ENCODE peak calls at places on chromosomes 6 and 20, in four cellular contexts. S is CD4-positive, CD25-positive, alpha-beta regulatory T cell; T is lower lobe of right lung; Z is testis. O is an unnamed sample.

GRCh38 chr20:433300-433975 is 25.3 kb downstream of the RBCK1 start:
- DNase-seq in T (no peak), S (peak; percentile 24), Z (no peak), O (no peak)

GRCh38 chr20:48467622-48468021 is 360.2 kb downstream of the PREX1 start:
- DNase-seq in Z (no peak), T (no peak), S (no peak), O (peak; percentile 62)

GRCh38 chr6:144854654-144855053 is 569.5 kb downstream of the UTRN start:
- DNase-seq in T (no peak), Z (no peak), S (no peak), O (no peak)

GRCh38 chr6:66578362-66578761 is 871.3 kb upstream of the EYS start:
- DNase-seq in Z (no peak), S (no peak), T (no peak), O (no peak)

GRCh38 chr20:53642196-53643030 is 48.8 kb upstream of the ZNF217 start:
- DNase-seq in T (no peak), Z (no peak), S (peak; percentile 19), O (peak; percentile 62)

GRCh38 chr6:1313755-1314503 is 2.0 kb downstream of the FOXQ1 start:
- DNase-seq in T (peak; percentile 73), Z (peak; percentile 42), S (no peak), O (peak; percentile 94)

GRCh38 chr6:11243861-11244260 is 11.4 kb upstream of the NEDD9 start:
- DNase-seq in S (no peak), Z (no peak), T (no peak), O (no peak)

GRCh38 chr6:156587751-156588301 is 189.4 kb upstream of the ARID1B start:
- DNase-seq in Z (no peak), S (no peak), T (no peak), O (no peak)

GRCh38 chr6:122580731-122581130 is 29.5 kb upstream of the PKIB start:
- DNase-seq in T (no peak), S (no peak), Z (no peak), O (peak; percentile 10)

GRCh38 chr20:52422574-52423463 is 231.2 kb upstream of the ZFP64 start:
- DNase-seq in T (no peak), Z (no peak), S (no peak), O (no peak)

DNA sequence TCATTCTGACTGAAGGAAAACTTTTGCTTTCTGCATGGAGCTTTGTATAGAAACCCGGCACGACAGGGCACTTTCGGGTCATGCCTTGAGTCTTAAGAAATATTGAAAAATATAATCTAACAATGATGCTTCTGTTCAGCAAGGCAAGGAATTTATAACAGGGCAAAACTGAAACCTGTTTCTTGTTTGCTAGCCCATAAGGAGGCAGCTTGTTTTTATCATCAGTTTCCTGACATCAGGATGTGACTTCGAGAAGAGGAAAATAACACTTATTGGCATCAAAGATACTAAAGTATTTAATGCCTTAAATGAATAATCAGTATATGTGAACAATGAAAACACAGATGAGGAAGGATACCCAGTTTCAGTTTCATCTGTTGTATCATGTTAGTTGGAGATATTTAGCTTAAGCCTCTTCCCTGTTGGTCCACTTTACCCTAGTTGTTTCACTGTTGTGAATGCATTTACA is 146.5 kb downstream of the CDKAL1 start:
- DNase-seq in Z (no peak), T (no peak), S (no peak), O (no peak)
- H3K4me3 ChIP-seq in Z (no peak overlapping the region), T (no peak overlapping the region), S (no peak overlapping the region), O (no peak overlapping the region)

DNA sequence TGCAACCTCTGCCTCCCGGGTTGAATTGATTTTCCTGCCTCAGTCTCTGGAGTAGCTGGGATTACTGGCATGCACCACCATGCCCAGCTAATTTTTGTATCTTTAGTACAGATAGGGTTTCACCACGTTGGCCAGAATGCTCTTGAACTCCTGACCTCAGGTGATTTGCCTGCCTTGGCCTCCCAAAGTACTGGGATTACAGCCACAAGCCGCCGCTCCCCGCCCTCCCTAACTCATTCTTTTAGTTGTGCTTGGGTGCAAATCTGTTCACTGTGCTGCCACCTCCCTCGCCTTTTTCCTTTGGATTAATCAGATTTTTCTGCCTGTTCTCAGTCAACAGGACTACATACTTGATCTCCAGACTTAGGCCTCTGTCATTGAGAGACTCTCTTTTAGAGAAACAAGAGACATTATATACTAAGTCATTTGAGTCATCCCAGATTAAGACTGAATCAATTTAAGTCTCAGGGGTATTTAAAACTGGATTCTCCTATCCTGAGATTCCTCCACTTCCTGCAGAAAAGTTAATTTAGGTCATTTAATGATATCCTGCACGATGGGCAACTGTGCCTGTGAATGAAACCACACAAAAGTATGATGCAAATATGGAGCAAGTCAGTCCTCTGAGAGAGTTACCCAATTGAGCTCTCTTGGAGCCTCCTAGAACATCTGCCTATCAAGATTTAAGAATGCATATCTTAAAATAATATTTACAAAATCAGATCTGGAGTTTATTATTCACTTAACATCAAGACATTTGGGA is 136.1 kb upstream of the THEMIS start:
- DNase-seq in S (no peak), T (no peak), Z (no peak), O (no peak)
- H3K4me3 ChIP-seq in S (no peak overlapping the region), T (no peak overlapping the region), Z (no peak overlapping the region), O (no peak overlapping the region)

GRCh38 chr20:45910670-45911485 is 1.1 kb downstream of the PLTP start:
- DNase-seq in S (peak; percentile 83), T (peak; percentile 97), Z (peak; percentile 96), O (peak; percentile 99)
- H3K4me3 ChIP-seq in S (peak overlapping the region; percentile 62), T (peak overlapping the region; percentile 59), Z (peak overlapping the region; percentile 67), O (peak overlapping the region; percentile 77)

GRCh38 chr20:43947316-43947710 is 32.7 kb downstream of the TOX2 start:
- DNase-seq in S (no peak), Z (no peak), T (no peak), O (no peak)

GRCh38 chr20:43949248-43949647 is 34.6 kb downstream of the TOX2 start:
- DNase-seq in S (no peak), Z (no peak), T (no peak), O (no peak)

GRCh38 chr20:43948455-43948854 is 33.8 kb downstream of the TOX2 start:
- DNase-seq in Z (no peak), T (no peak), S (no peak), O (no peak)

GRCh38 chr20:43946659-43947315 is 32.1 kb downstream of the TOX2 start:
- DNase-seq in S (no peak), T (no peak), Z (no peak), O (peak; percentile 58)

GRCh38 chr20:43949741-43950618 is 35.3 kb downstream of the TOX2 start:
- DNase-seq in Z (no peak), S (peak; percentile 49), T (peak; percentile 66), O (no peak)
- H3K4me3 ChIP-seq in Z (no peak overlapping the region), S (peak overlapping the region; percentile 71), T (no peak overlapping the region), O (no peak overlapping the region)

GRCh38 chr6:24935323-24935722 is 437 bp downstream of the RIPOR2 start:
- DNase-seq in Z (no peak), S (no peak), T (no peak), O (no peak)
- H3K4me3 ChIP-seq in Z (no peak overlapping the region), S (peak overlapping the region; percentile 99), T (peak overlapping the region; percentile 36), O (no peak overlapping the region)

GRCh38 chr6:25034477-25034876 is 98.7 kb upstream of the RIPOR2 start:
- DNase-seq in T (no peak), Z (no peak), S (no peak), O (no peak)
- H3K4me3 ChIP-seq in T (peak overlapping the region; percentile 31), Z (no peak overlapping the region), S (peak overlapping the region; percentile 100), O (no peak overlapping the region)

GRCh38 chr20:29410805-29411457 is 1846.5 kb upstream of the DEFB115 start:
- DNase-seq in S (no peak), T (no peak), Z (no peak), O (peak; percentile 33)
- H3K4me3 ChIP-seq in S (no peak overlapping the region), T (no peak overlapping the region), Z (peak overlapping the region; percentile 34), O (no peak overlapping the region)

DNA sequence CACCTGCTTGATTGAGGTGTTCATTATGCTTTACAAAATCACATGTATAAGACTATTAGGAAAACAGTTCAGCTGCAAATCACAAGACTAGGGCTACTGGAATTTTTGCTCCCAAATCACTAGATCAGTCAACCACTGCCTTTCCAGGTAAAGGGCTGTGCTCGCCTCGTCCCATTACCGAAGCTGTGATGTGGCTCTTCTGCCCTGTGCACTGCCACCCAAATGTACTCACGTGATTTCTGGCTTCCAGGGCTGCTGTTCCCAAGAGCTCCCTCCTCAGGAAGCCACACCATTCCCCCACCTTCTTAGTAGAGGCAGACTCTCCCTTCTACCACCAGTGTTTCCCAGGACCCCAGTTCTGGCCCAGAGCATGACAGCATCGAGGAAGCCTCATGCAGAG is 94.8 kb downstream of the PSMG4 start:
- DNase-seq in Z (no peak), S (no peak), T (no peak), O (no peak)
- H3K4me3 ChIP-seq in Z (no peak overlapping the region), S (no peak overlapping the region), T (no peak overlapping the region), O (no peak overlapping the region)

DNA sequence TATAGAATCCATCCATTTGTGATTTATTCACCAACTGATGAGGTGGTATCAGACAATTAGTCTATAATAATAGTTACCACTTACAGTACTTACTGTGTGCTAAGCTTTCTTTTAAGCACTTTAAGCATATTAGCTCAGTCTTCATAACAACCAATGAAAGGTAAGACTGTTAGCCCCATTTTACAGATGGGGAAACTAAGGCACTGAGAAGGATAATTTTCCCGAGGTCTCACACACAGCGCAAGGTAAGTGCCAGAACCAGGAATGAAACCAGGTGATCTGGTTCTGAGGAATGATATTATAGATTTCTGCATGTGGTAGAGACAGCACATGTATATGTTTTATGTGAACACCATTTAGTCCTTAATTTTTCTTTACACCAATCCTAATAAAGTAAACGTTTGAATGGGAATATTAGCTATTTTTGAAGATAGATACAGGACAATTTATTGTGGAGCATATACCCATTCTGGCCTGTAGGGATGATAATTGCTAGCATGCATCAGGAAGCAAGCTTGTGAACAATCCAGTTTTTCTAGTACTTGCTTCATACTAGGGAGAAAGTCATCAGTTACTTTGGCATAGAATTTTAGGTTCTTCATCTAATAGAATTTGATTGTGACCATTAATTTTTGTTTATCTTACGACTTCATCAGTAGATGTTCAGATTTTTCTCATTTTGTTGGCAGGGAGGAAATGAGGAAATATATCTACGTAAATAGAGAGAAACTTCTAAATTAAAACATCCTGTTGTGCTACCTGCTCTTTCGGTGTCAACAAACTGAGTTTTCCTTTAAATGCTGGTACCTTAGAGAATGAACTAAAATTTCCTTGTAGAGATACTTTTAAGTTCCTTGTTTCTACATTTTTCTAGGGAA is 3.0 kb downstream of the YWHAB start:
- DNase-seq in Z (no peak), S (no peak), T (no peak), O (no peak)
- H3K4me3 ChIP-seq in Z (no peak overlapping the region), S (peak overlapping the region; percentile 87), T (peak overlapping the region; percentile 77), O (no peak overlapping the region)

DNA sequence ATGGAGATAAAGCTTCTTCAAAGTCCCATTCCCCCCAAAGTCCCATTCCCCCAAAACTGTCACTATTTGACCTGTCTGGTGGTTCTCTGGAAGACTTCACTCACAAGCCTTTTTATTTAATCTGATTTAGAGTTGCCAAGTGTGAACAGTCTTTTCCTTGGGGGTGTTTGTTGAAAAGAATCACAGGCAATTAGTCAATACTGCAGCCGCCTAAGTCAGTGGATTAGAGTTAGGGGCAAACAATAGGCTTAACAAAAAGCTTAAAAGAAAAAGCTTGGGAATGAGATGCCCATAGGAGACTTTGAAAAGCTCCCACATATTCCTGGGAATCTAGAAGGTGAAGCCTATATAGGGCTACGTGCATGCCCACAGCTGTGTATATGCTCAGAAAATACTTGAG is 8.0 kb upstream of the RIPOR2 start:
- DNase-seq in T (no peak), S (no peak), Z (no peak), O (no peak)
- H3K4me3 ChIP-seq in T (no peak overlapping the region), S (no peak overlapping the region), Z (no peak overlapping the region), O (no peak overlapping the region)